ENCODE peak calls at places on chromosomes 11 and 22, in five cellular contexts. L, W, G, I and O are unnamed samples.

GRCh38 chr22:27223317-27224177 is 566.2 kb downstream of the MIAT start:
- DNase-seq in I (no peak), G (no peak), L (no peak), W (no peak), O (no peak)

GRCh38 chr22:22717723-22718122 is 73.3 kb downstream of the GGTLC2 start:
- DNase-seq in W (no peak), L (no peak), G (no peak), I (no peak), O (no peak)

GRCh38 chr22:36056980-36057379 is 28.4 kb upstream of the RBFOX2 start:
- DNase-seq in I (no peak), L (no peak), G (no peak), W (no peak), O (no peak)

GRCh38 chr22:48477031-48477721 is 1350.5 kb downstream of the BRD1 start:
- DNase-seq in I (no peak), W (no peak), L (no peak), G (no peak), O (no peak)

GRCh38 chr11:70068345-70068744 is 9.8 kb upstream of the ANO1 start:
- DNase-seq in I (no peak), L (no peak), W (no peak), G (no peak), O (no peak)

GRCh38 chr22:37333724-37334460 is 51.6 kb downstream of the CYTH4 start:
- DNase-seq in G (no peak), L (no peak), I (no peak), W (no peak), O (no peak)

GRCh38 chr11:121321614-121322243 is 29.2 kb downstream of the SC5D start:
- DNase-seq in L (no peak), W (peak; percentile 21), G (no peak), I (no peak), O (no peak)

GRCh38 chr11:25927391-25927790 is 404.5 kb upstream of the ANO3 start:
- DNase-seq in L (no peak), W (no peak), I (no peak), G (no peak), O (no peak)

GRCh38 chr11:84420261-84420660 is 1134.1 kb upstream of the CCDC90B start:
- DNase-seq in G (no peak), W (no peak), I (no peak), L (no peak), O (no peak)

GRCh38 chr11:14547440-14547839 is 27.3 kb upstream of the PSMA1 start:
- DNase-seq in I (no peak), L (no peak), G (no peak), W (no peak), O (peak; percentile 22)

GRCh38 chr11:101618691-101619090 is 34.9 kb upstream of the TRPC6 start:
- DNase-seq in I (no peak), W (no peak), L (no peak), G (no peak), O (no peak)

GRCh38 chr11:118953265-118953664 is 2.8 kb upstream of the UPK2 start:
- DNase-seq in I (no peak), G (no peak), W (no peak), L (no peak), O (no peak)

GRCh38 chr11:130381317-130381716 is 47.1 kb downstream of the ADAMTS8 start:
- DNase-seq in I (no peak), L (no peak), W (no peak), G (no peak), O (no peak)

GRCh38 chr11:125270711-125271110 is 106.2 kb downstream of the PKNOX2 start:
- DNase-seq in I (no peak), G (no peak), W (no peak), L (no peak), O (no peak)

GRCh38 chr11:12838463-12839120 is 164.4 kb downstream of the TEAD1 start:
- DNase-seq in L (no peak), G (no peak), I (no peak), W (no peak), O (no peak)

GRCh38 chr11:70431611-70432010 is 33.3 kb downstream of the CTTN start:
- DNase-seq in G (no peak), L (no peak), I (no peak), W (no peak), O (no peak)

DNA sequence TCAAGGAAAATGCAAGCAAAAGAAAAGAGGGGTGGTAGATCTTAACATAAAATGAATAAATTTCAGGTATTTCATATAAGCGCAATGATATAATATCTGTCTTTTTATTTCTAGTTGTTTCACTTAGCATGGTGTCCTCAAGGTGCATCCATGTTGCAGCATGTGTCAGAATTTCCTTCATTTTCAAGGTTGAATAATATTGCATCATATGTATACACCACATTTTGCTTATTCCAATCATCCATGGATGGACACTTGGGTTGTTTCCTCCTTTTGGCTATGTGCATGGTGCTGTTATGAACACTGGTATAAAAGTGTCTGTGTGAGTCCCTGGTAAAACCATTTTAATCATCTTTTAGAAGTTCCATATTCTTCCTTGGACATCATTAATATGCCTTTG is 7.0 kb upstream of the KDM4F start:
- DNase-seq in I (no peak), W (no peak), G (no peak), L (no peak), O (no peak)
- TF ChIP-seq HDAC2 in I (no peak), W (no peak), G (no peak), L (no peak), O (no peak)

DNA sequence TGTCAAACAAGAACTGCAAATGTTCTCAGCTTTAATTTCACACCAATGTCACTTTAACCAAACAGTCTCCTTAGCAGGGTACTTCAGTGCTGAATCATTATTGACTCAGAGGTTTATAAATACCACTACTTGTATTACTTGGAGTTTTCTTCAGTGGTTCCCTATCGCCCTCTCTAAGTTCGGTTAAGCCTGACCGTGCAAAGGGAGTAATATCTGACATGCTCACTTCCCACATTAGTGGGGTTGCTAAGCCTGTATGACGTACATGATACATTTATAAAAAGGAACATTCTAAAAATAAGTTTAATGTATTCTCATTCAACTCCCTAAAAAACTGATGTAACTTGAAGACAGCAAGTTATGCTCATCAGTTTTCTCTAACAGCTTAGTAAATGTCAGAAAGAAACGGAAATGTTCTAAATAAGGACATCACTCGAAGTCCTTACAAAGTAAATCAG is 93.1 kb upstream of the ZC3H12C start:
- DNase-seq in L (peak; percentile 38), I (peak; percentile 92), W (no peak), G (no peak), O (no peak)
- TF ChIP-seq HDAC2 in L (no peak), I (no peak), W (no peak), G (no peak), O (no peak)

GRCh38 chr22:20530368-20531153 is 23.2 kb downstream of the MED15 start:
- DNase-seq in L (peak; percentile 64), W (no peak), I (no peak), G (no peak), O (no peak)
- TF ChIP-seq HDAC2 in L (no peak), W (no peak), I (no peak), G (no peak), O (no peak)

DNA sequence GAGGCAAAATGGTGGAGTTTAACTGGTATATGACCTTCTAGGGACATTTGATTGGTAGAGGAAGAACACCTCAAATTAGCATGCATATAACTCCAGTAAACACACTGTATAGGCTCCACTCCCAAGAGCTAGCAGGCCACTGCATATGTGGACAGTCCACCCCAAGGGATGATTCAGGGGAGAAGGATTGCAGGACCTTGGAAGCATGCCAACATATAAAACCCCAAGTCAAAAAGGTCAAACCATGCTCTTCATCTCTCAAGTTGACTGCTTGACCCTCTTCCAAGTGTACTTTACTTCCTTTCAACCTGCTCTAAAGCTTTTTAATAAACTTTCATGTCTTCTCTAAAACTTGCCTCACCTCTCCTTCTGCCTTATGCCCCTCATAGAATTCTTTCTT is 459.9 kb upstream of the CCDC179 start:
- DNase-seq in W (no peak), G (no peak), L (no peak), I (no peak), O (no peak)
- TF ChIP-seq HDAC2 in W (no peak), G (no peak), L (no peak), I (no peak), O (no peak)

GRCh38 chr11:126833020-126833419 is 167.6 kb downstream of the KIRREL3 start:
- DNase-seq in I (no peak), W (no peak), L (no peak), G (no peak), O (no peak)
- TF ChIP-seq HDAC2 in I (no peak), W (no peak), L (no peak), G (no peak), O (no peak)

DNA sequence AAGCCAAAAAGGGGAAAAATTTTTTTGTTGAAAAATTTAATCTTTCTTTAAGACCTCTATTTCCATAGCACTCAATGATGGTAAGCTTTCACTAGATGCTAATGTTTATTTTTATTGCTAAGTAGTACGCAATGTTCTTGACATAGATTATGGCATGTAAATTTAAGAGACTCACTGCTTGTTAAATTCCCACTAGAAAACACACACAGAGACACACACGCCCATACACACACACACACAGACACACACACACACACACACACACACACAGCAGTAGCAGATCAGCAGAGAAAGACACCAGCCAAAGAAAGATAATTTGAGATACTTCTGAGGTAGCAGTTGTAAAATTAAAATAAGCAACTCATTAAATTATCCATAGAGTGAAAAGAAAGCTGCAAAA is 16.0 kb upstream of the BDNF start:
- DNase-seq in G (no peak), W (no peak), I (no peak), L (no peak), O (no peak)
- TF ChIP-seq HDAC2 in G (no peak), W (no peak), I (no peak), L (no peak), O (no peak)

GRCh38 chr11:10144954-10145353 is 149.1 kb downstream of the SBF2 start:
- DNase-seq in W (no peak), I (no peak), G (no peak), L (no peak), O (no peak)

GRCh38 chr11:10134975-10135481 is 159.0 kb downstream of the SBF2 start:
- DNase-seq in G (no peak), L (no peak), I (no peak), W (no peak), O (no peak)

GRCh38 chr11:10139081-10139480 is 154.9 kb downstream of the SBF2 start:
- DNase-seq in G (no peak), L (no peak), W (no peak), I (no peak), O (no peak)

GRCh38 chr11:10139656-10140055 is 154.4 kb downstream of the SBF2 start:
- DNase-seq in L (no peak), G (no peak), W (no peak), I (no peak), O (no peak)
- TF ChIP-seq HDAC2 in L (no peak), G (no peak), W (no peak), I (no peak), O (no peak)